ENCODE peak calls at places on chromosomes 13 and 19, in six cellular contexts. R is GF-D8; S is activated T-cell treated with anti-CD3 and anti-CD28 coated beads for 1 hour; Z is T follicular helper cell; L is T-helper 9 cell; N is stimulated activated CD4-positive, alpha-beta T cell treated with anti-CD3 and anti-CD28 coated beads, Interleukin-4, amount 100 ng/mL, for 4 hours. M is an unnamed sample.

GRCh38 chr13:27371932-27372331 is 52.5 kb upstream of the GTF3A start:
- DNase-seq in Z (no peak), L (no peak), N (no peak), S (no peak), R (no peak), M (no peak)

GRCh38 chr13:33696530-33696929 is 121.4 kb upstream of the RFC3 start:
- DNase-seq in L (no peak), Z (no peak), S (no peak), R (no peak), N (no peak), M (no peak)

GRCh38 chr19:30719189-30719990 is 347.2 kb downstream of the ZNF536 start:
- DNase-seq in S (no peak), Z (no peak), R (no peak), N (no peak), L (no peak), M (peak; percentile 26)

GRCh38 chr13:110132178-110132975 is 174.6 kb downstream of the COL4A1 start:
- DNase-seq in N (no peak), L (no peak), R (no peak), Z (no peak), S (no peak), M (no peak)

GRCh38 chr13:26255717-26256277 is 1.9 kb downstream of the CDK8 start:
- DNase-seq in R (peak; percentile 9), L (no peak), N (no peak), Z (no peak), S (no peak), M (peak; percentile 12)

GRCh38 chr19:3409346-3410064 is 43.1 kb downstream of the NFIC start:
- DNase-seq in Z (no peak), R (no peak), S (no peak), N (no peak), L (no peak), M (no peak)

GRCh38 chr13:111526922-111527321 is 206.5 kb downstream of the TEX29 start:
- DNase-seq in L (no peak), R (no peak), S (no peak), N (no peak), Z (no peak), M (no peak)

GRCh38 chr13:114068723-114069322 is 63.6 kb downstream of the RASA3 start:
- DNase-seq in N (no peak), Z (no peak), L (no peak), S (no peak), R (peak; percentile 53), M (peak; percentile 48)

GRCh38 chr13:45473627-45474026 is 8.9 kb downstream of the COG3 start:
- DNase-seq in N (peak; percentile 12), Z (no peak), L (no peak), R (no peak), S (no peak), M (no peak)

GRCh38 chr19:38089440-38089839 is 134.6 kb downstream of the DPF1 start:
- DNase-seq in L (no peak), S (no peak), Z (no peak), N (no peak), R (no peak), M (no peak)